ENCODE peak calls at places on chromosomes 6 and 20, in six cellular contexts. U is A549, J is GM12878, E is HepG2, D is upper lobe of left lung, R is K562. W is an unnamed sample.

GRCh38 chr6:23349521-23350147 is 776.4 kb upstream of the NRSN1 start:
- ATAC-seq in U (no peak), J (no peak), E (no peak), D (no peak), R (no peak), W (no peak)

GRCh38 chr20:821083-822065 is 12.1 kb upstream of the FAM110A start:
- ATAC-seq in U (no peak), J (no peak), E (no peak), D (no peak), R (peak), W (no peak)

GRCh38 chr6:139762587-139763031 is 388.2 kb upstream of the CITED2 start:
- ATAC-seq in U (no peak), J (peak), E (no peak), D (peak), R (peak), W (no peak)

GRCh38 chr6:139568956-139569538 is 194.6 kb upstream of the CITED2 start:
- ATAC-seq in U (no peak), J (no peak), E (no peak), D (peak), R (no peak), W (no peak)

GRCh38 chr20:51917886-51918545 is 115.7 kb upstream of the SALL4 start:
- ATAC-seq in U (no peak), J (no peak), E (no peak), D (no peak), R (no peak), W (no peak)

GRCh38 chr20:49037962-49038387 is 8.1 kb upstream of the CSE1L start:
- ATAC-seq in U (no peak), J (peak), E (no peak), D (no peak), R (peak), W (no peak)

GRCh38 chr6:37110455-37111155 is 59.3 kb upstream of the PIM1 start:
- ATAC-seq in U (no peak), J (peak), E (peak), D (no peak), R (peak), W (no peak)

GRCh38 chr20:1489328-1489727 is 1.9 kb downstream of the SIRPB2 start:
- ATAC-seq in U (no peak), J (no peak), E (no peak), D (peak), R (no peak), W (no peak)

GRCh38 chr6:131258816-131259476 is 123.7 kb downstream of the AKAP7 start:
- ATAC-seq in U (peak), J (no peak), E (no peak), D (no peak), R (no peak), W (no peak)

GRCh38 chr6:15293674-15294073 is 47.8 kb downstream of the JARID2 start:
- ATAC-seq in U (no peak), J (no peak), E (peak), D (no peak), R (no peak), W (no peak)

GRCh38 chr6:22825210-22825609 is 255.8 kb downstream of the HDGFL1 start:
- ATAC-seq in U (no peak), J (no peak), E (no peak), D (no peak), R (no peak), W (no peak)

GRCh38 chr20:2633381-2633780 is 19.1 kb upstream of the NOP56 start:
- ATAC-seq in U (no peak), J (no peak), E (no peak), D (no peak), R (no peak), W (no peak)

GRCh38 chr6:68059894-68060293 is 575.2 kb upstream of the ADGRB3 start:
- ATAC-seq in U (no peak), J (peak), E (no peak), D (no peak), R (no peak), W (no peak)

GRCh38 chr6:131954775-131955107 is 3.6 kb upstream of the CCN2 start:
- ATAC-seq in U (peak), J (no peak), E (no peak), D (no peak), R (no peak), W (peak)

GRCh38 chr20:44637490-44638372 is 13.8 kb downstream of the ADA start:
- ATAC-seq in U (no peak), J (no peak), E (no peak), D (peak), R (no peak), W (peak)

GRCh38 chr20:8671366-8671943 is 397.4 kb upstream of the PLCB4 start:
- ATAC-seq in U (no peak), J (no peak), E (no peak), D (no peak), R (no peak), W (no peak)

GRCh38 chr6:79421707-79422484 is 115.3 kb downstream of the LCA5 start:
- ATAC-seq in U (peak), J (peak), E (no peak), D (peak), R (no peak), W (no peak)

GRCh38 chr6:21479140-21479539 is 114.4 kb upstream of the SOX4 start:
- ATAC-seq in U (no peak), J (no peak), E (peak), D (peak), R (no peak), W (no peak)

GRCh38 chr6:111625511-111626331 is 20.0 kb upstream of the TRAF3IP2 start:
- ATAC-seq in U (no peak), J (no peak), E (no peak), D (peak), R (peak), W (peak)

GRCh38 chr20:34324541-34324940 is 21.4 kb upstream of the AHCY start:
- ATAC-seq in U (no peak), J (no peak), E (no peak), D (no peak), R (no peak), W (no peak)

GRCh38 chr6:28732052-28732451 is 191.7 kb downstream of the TRIM27 start:
- ATAC-seq in U (no peak), J (no peak), E (no peak), D (no peak), R (no peak), W (no peak)

GRCh38 chr6:57313711-57314471 is 3.5 kb upstream of the PRIM2 start:
- ATAC-seq in U (peak), J (no peak), E (no peak), D (peak), R (no peak), W (peak)

GRCh38 chr20:25496968-25497401 is 88.3 kb downstream of the NINL start:
- ATAC-seq in U (no peak), J (no peak), E (no peak), D (no peak), R (no peak), W (no peak)

GRCh38 chr6:99425647-99426453 is 742 bp upstream of the PNISR start:
- ATAC-seq in U (peak), J (peak), E (peak), D (peak), R (peak), W (peak)

GRCh38 chr6:125307150-125307838 is 5.5 kb upstream of the HDDC2 start:
- ATAC-seq in U (peak), J (no peak), E (no peak), D (no peak), R (peak), W (no peak)

GRCh38 chr20:52405417-52405816 is 213.8 kb upstream of the ZFP64 start:
- ATAC-seq in U (no peak), J (peak), E (no peak), D (peak), R (no peak), W (no peak)

GRCh38 chr20:8860011-8860495 is 208.8 kb upstream of the PLCB4 start:
- ATAC-seq in U (peak), J (no peak), E (no peak), D (no peak), R (no peak), W (no peak)

GRCh38 chr20:34949120-34949519 is 6.5 kb downstream of the GSS start:
- ATAC-seq in U (no peak), J (no peak), E (peak), D (no peak), R (peak), W (no peak)

GRCh38 chr6:33105916-33106871 is 30.4 kb downstream of the HLA-DPB1 start:
- ATAC-seq in U (no peak), J (peak), E (no peak), D (no peak), R (no peak), W (no peak)

GRCh38 chr6:157255079-157255478 is 68.2 kb downstream of the TMEM242 start:
- ATAC-seq in U (no peak), J (no peak), E (no peak), D (no peak), R (no peak), W (no peak)

GRCh38 chr20:22814475-22815205 is 220.5 kb upstream of the SSTR4 start:
- ATAC-seq in U (no peak), J (no peak), E (no peak), D (no peak), R (no peak), W (no peak)

GRCh38 chr6:145836170-145836569 is 21.6 kb upstream of the FBXO30 start:
- ATAC-seq in U (no peak), J (no peak), E (no peak), D (no peak), R (no peak), W (no peak)

GRCh38 chr6:89317067-89317466 is 2.0 kb upstream of the GABRR2 start:
- ATAC-seq in U (no peak), J (no peak), E (no peak), D (no peak), R (no peak), W (no peak)

GRCh38 chr6:70551566-70551965 is 15.2 kb upstream of the SDHAF4 start:
- ATAC-seq in U (no peak), J (no peak), E (peak), D (no peak), R (peak), W (no peak)

GRCh38 chr20:64279826-64280459 is 24.4 kb downstream of the PCMTD2 start:
- ATAC-seq in U (no peak), J (peak), E (peak), D (no peak), R (no peak), W (no peak)

GRCh38 chr6:48775157-48775556 is 664.2 kb upstream of the PTCHD4 start:
- ATAC-seq in U (no peak), J (no peak), E (no peak), D (no peak), R (no peak), W (no peak)

GRCh38 chr20:62392621-62393164 is 5.8 kb downstream of the RPS21 start:
- ATAC-seq in U (no peak), J (no peak), E (peak), D (no peak), R (no peak), W (no peak)

GRCh38 chr20:50121858-50122271 is 8.9 kb upstream of the UBE2V1 start:
- ATAC-seq in U (peak), J (peak), E (peak), D (peak), R (peak), W (no peak)

GRCh38 chr20:2285618-2286017 is 10.2 kb upstream of the TGM3 start:
- ATAC-seq in U (no peak), J (no peak), E (no peak), D (no peak), R (no peak), W (no peak)

GRCh38 chr6:133225560-133225959 is 15.6 kb upstream of the EYA4 start:
- ATAC-seq in U (no peak), J (no peak), E (no peak), D (no peak), R (no peak), W (no peak)
- TF ChIP-seq POLR2A in U (no peak), J (no peak), E (no peak), D (no peak), R (no peak), W (no peak)

GRCh38 chr6:160431231-160431630 is 83.1 kb downstream of the SLC22A3 start:
- ATAC-seq in U (no peak), J (no peak), E (no peak), D (peak), R (no peak), W (peak)
- TF ChIP-seq EP300 in U (no peak), J (no peak), E (no peak), D (no peak), R (no peak), W (peak)

GRCh38 chr6:4503700-4504099 is 272.5 kb upstream of the CDYL start:
- ATAC-seq in U (no peak), J (no peak), E (no peak), D (no peak), R (no peak), W (no peak)
- TF ChIP-seq POLR2A in U (no peak), J (no peak), E (no peak), D (no peak), R (no peak), W (no peak)

DNA sequence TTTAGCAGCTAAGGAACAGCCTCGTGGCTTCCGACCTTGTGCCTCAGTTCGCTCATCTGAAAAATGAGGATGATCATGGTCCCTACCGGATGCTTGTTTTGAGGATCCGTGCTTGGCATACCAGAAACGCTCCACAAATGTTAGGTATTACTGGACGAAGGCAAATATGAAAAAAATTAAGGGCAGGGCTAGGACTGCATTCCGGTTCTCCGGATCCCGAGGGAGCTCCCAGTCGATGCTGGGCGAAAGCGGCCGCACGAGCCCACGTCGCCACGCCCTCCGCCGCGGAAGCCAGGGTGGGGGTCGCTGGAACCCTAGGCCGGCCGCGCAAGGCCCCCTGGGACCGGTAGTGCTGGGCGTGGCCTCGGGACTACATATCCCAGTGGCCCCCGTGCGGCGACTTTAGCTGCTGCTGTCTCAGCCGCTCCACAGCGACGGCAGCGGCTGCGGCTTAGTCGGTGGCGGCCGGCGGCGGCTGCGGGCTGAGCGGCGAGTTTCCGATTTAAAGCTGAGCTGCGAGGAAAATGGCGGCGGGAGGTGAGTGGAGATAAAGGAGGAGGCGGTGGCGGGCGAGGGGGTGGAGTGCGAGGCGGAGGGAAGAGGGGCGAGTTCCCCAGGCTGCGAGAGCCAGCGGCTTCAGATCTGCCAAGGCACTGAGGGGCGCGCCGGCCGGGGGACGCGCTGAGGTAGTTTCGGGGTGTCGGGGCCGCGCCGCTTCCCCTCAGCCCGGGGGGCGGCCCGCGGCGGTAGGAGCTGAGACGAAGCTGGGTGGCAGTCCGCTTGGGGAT is at the start of gene NCOA3:
- ATAC-seq in U (peak), J (peak), E (peak), D (peak), R (peak), W (peak)
- TF ChIP-seq EP300 in U (no peak), J (no peak), E (peak), D (no peak), R (peak), W (no peak)

GRCh38 chr6:25150031-25150430 is 129.1 kb upstream of the CARMIL1 start:
- ATAC-seq in U (no peak), J (no peak), E (no peak), D (no peak), R (no peak), W (no peak)

GRCh38 chr6:25144919-25145318 is 134.3 kb upstream of the CARMIL1 start:
- ATAC-seq in U (no peak), J (no peak), E (no peak), D (no peak), R (no peak), W (no peak)

GRCh38 chr6:25142506-25142905 is 136.7 kb upstream of the CARMIL1 start:
- ATAC-seq in U (no peak), J (no peak), E (no peak), D (no peak), R (no peak), W (no peak)

GRCh38 chr6:25150863-25151262 is 128.3 kb upstream of the CARMIL1 start:
- ATAC-seq in U (no peak), J (no peak), E (no peak), D (no peak), R (no peak), W (no peak)

DNA sequence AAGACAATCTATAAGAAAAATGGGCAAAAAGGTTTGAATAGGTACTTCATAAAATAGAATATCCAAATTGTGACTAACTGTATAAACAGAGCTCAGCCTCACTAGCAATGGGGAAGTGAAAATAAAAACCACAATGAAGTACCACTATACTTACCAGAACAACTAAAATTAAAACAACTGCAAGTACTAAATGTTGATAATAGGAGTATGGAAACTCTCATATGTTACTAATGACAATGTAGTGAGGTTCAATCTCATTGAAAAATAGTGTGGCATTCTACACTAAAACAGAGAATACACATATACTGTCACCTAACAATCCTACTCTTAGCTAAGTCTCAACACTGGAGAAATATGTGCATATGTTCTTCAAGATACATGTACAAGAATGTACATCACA is 132.0 kb upstream of the CARMIL1 start:
- ATAC-seq in U (no peak), J (peak), E (no peak), D (no peak), R (no peak), W (no peak)
- TF ChIP-seq POLR2A in U (no peak), J (no peak), E (no peak), D (no peak), R (no peak), W (no peak)

GRCh38 chr6:156024339-156024738 is 568.7 kb upstream of the NOX3 start:
- ATAC-seq in U (no peak), J (no peak), E (no peak), D (no peak), R (no peak), W (no peak)

GRCh38 chr6:156028310-156029131 is 572.9 kb upstream of the NOX3 start:
- ATAC-seq in U (no peak), J (no peak), E (no peak), D (no peak), R (no peak), W (no peak)

GRCh38 chr6:156029296-156029985 is 573.8 kb upstream of the NOX3 start:
- ATAC-seq in U (no peak), J (no peak), E (no peak), D (no peak), R (no peak), W (no peak)

GRCh38 chr6:156030053-156030452 is 574.4 kb upstream of the NOX3 start:
- ATAC-seq in U (no peak), J (no peak), E (no peak), D (no peak), R (no peak), W (no peak)

GRCh38 chr6:156026543-156027268 is 571.1 kb upstream of the NOX3 start:
- ATAC-seq in U (no peak), J (no peak), E (no peak), D (peak), R (no peak), W (peak)
- TF ChIP-seq EP300 in U (no peak), J (no peak), E (no peak), D (no peak), R (no peak), W (no peak)

GRCh38 chr6:2989332-2990178 is 10.1 kb upstream of the NQO2 start:
- ATAC-seq in U (peak), J (peak), E (peak), D (peak), R (peak), W (peak)
- TF ChIP-seq POLR2A in U (no peak), J (peak), E (peak), D (no peak), R (peak), W (peak)

GRCh38 chr20:31704225-31705119 is 18.2 kb downstream of the BCL2L1 start:
- ATAC-seq in U (peak), J (no peak), E (peak), D (peak), R (no peak), W (peak)
- TF ChIP-seq EP300 in U (peak), J (no peak), E (peak), D (peak), R (no peak), W (no peak)

DNA sequence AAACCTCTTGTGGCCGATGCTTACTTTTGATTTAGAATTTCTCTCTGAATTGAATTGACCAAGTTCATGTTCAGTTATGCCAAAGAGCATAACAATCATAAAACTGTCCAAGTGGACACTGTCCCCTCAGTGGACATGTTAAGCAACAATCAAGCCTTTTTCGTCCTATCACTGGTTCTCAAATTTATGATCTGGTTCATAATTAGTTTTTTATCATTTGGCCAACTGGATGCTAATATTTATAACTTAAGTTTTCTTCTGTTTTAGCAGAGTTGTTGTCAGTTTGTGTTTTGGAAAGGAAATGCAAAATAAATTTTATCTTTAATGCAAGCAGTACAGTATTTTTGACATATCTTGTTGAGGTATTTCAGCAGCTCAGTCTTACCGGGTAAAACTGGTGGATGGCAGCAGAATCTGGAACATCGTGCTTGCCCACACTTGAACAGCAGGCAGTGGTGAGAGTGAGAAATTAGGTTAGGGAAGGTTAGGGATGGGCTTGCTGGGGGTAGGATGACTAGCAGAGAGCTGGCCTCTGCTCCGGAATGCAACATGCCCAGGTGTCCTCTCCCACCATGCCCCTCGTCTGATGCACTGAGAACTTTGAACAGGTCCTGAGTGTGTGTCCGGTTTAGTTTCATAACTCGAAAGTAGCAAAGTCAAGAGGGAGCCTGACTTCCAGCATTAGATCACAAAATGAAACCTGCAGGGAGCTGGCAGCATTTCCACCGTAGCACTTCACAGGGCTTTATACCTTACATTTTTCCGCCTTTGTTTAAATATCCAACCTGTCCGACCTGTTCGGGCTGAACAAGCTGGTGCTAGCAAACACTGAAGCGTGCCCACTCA is 93.1 kb downstream of the RREB1 start:
- ATAC-seq in U (no peak), J (no peak), E (peak), D (peak), R (peak), W (no peak)
- TF ChIP-seq POLR2A in U (no peak), J (no peak), E (peak), D (no peak), R (peak), W (no peak)